ENCODE peak calls at places on chromosome 7, in eight cellular contexts. P is cardiac muscle cell; M is stimulated activated CD4-positive, alpha-beta T cell treated with anti-CD3 and anti-CD28 coated beads, Interleukin-12 subunit alpha, Interleukin-12 subunit beta, amount 100 ng/mL, for 48 hours; Q is effector memory CD4-positive, alpha-beta T cell; U is CD4-positive, alpha-beta T cell; B is NCI-H1105; D is H7; K is MV-4-11. W is an unnamed sample.

GRCh38 chr7:120110169-120110568 is 162.8 kb upstream of the KCND2 start:
- DNase-seq in U (no peak), Q (no peak), D (no peak), M (no peak), P (no peak), B (no peak), K (no peak), W (no peak)

GRCh38 chr7:91286432-91286831 is 22.2 kb downstream of the FZD1 start:
- DNase-seq in U (no peak), P (peak), B (peak), K (no peak), D (no peak), Q (no peak), M (no peak), W (no peak)

GRCh38 chr7:94823952-94824351 is 83.4 kb upstream of the PPP1R9A start:
- DNase-seq in D (no peak), Q (no peak), B (no peak), M (no peak), K (no peak), U (no peak), P (no peak), W (peak)

GRCh38 chr7:145511014-145511413 is 605.6 kb upstream of the CNTNAP2 start:
- DNase-seq in B (no peak), P (no peak), U (no peak), Q (no peak), K (no peak), D (no peak), M (no peak), W (no peak)

GRCh38 chr7:784971-785370 is 47.3 kb upstream of the SUN1 start:
- DNase-seq in Q (no peak), P (no peak), M (no peak), B (no peak), K (no peak), U (no peak), D (no peak), W (no peak)

GRCh38 chr7:53015463-53015862 is 20.0 kb upstream of the POM121L12 start:
- DNase-seq in D (no peak), Q (no peak), B (no peak), K (no peak), U (no peak), M (no peak), P (no peak), W (no peak)

GRCh38 chr7:74078461-74078860 is 5.1 kb upstream of the LIMK1 start:
- DNase-seq in P (no peak), U (no peak), M (no peak), D (peak), Q (no peak), K (no peak), B (no peak), W (no peak)

GRCh38 chr7:1415389-1415990 is 43.8 kb downstream of the MICALL2 start:
- DNase-seq in U (no peak), M (no peak), K (no peak), P (no peak), B (no peak), Q (no peak), D (no peak), W (no peak)

GRCh38 chr7:120725376-120726039 is 132.4 kb downstream of the TSPAN12 start:
- DNase-seq in B (peak), K (no peak), M (no peak), P (peak), D (no peak), U (no peak), Q (no peak), W (no peak)

GRCh38 chr7:133784421-133785045 is 342.6 kb upstream of the LRGUK start:
- DNase-seq in U (no peak), P (no peak), D (no peak), K (no peak), B (no peak), Q (no peak), M (no peak), W (no peak)

GRCh38 chr7:86972072-86972471 is 87.4 kb downstream of the ELAPOR2 start:
- DNase-seq in Q (no peak), D (no peak), M (no peak), P (no peak), K (no peak), U (no peak), B (no peak), W (no peak)

GRCh38 chr7:1459930-1460756 is 873 bp upstream of the MICALL2 start:
- DNase-seq in P (no peak), M (no peak), U (no peak), Q (no peak), K (peak), D (peak), B (no peak), W (peak)

GRCh38 chr7:55573526-55573925 is 1.2 kb upstream of the VOPP1 start:
- DNase-seq in P (no peak), D (no peak), Q (no peak), M (no peak), K (no peak), U (no peak), B (no peak), W (no peak)

GRCh38 chr7:50860174-50860573 is 77.5 kb upstream of the GRB10 start:
- DNase-seq in U (no peak), D (no peak), Q (no peak), M (no peak), B (no peak), P (no peak), K (no peak), W (no peak)

GRCh38 chr7:78777844-78778243 is 675.6 kb downstream of the MAGI2 start:
- DNase-seq in B (no peak), U (no peak), K (no peak), D (no peak), M (no peak), P (no peak), Q (no peak), W (no peak)

GRCh38 chr7:137399827-137400823 is 56.6 kb upstream of the PTN start:
- DNase-seq in B (no peak), K (no peak), Q (no peak), P (peak), U (no peak), M (no peak), D (no peak), W (no peak)

GRCh38 chr7:12979181-12979580 is 291.7 kb downstream of the ARL4A start:
- DNase-seq in P (no peak), D (no peak), U (no peak), K (no peak), B (no peak), M (no peak), Q (no peak), W (no peak)

GRCh38 chr7:12796397-12797136 is 109.1 kb downstream of the ARL4A start:
- DNase-seq in D (no peak), P (no peak), B (no peak), Q (no peak), U (no peak), K (no peak), M (no peak), W (no peak)

GRCh38 chr7:30445770-30446169 is 32.8 kb downstream of the NOD1 start:
- DNase-seq in D (peak), B (no peak), P (no peak), Q (peak), M (peak), K (peak), U (peak), W (peak)

GRCh38 chr7:50496541-50496940 is 46.4 kb upstream of the FIGNL1 start:
- DNase-seq in K (no peak), D (no peak), M (no peak), U (no peak), Q (no peak), P (no peak), B (no peak), W (no peak)

GRCh38 chr7:38316733-38317360 is 43.4 kb upstream of the TARP start:
- DNase-seq in Q (no peak), D (no peak), M (no peak), B (no peak), U (no peak), P (no peak), K (no peak), W (no peak)

GRCh38 chr7:55550010-55550409 is 22.3 kb downstream of the VOPP1 start:
- DNase-seq in M (no peak), Q (no peak), D (no peak), U (no peak), B (peak), P (no peak), K (no peak), W (no peak)

GRCh38 chr7:63953181-63953580 is 45.5 kb upstream of the ZNF722 start:
- DNase-seq in Q (no peak), B (no peak), K (no peak), P (no peak), M (no peak), U (no peak), D (no peak), W (no peak)

GRCh38 chr7:70693690-70694356 is 438.1 kb upstream of the GALNT17 start:
- DNase-seq in K (peak), U (peak), B (peak), M (no peak), D (peak), Q (peak), P (peak), W (peak)

GRCh38 chr7:119996634-119997033 is 276.3 kb upstream of the KCND2 start:
- DNase-seq in Q (no peak), B (no peak), M (no peak), U (no peak), P (no peak), K (no peak), D (no peak), W (no peak)

GRCh38 chr7:103879411-103879810 is 110.0 kb downstream of the RELN start:
- DNase-seq in D (no peak), K (no peak), B (no peak), Q (no peak), P (peak), U (no peak), M (no peak), W (no peak)

GRCh38 chr7:28685291-28685659 is 272.9 kb downstream of the TRIL start:
- DNase-seq in P (no peak), M (no peak), Q (no peak), K (peak), U (no peak), D (no peak), B (no peak), W (peak)

GRCh38 chr7:92790987-92791386 is 45.4 kb downstream of the CDK6 start:
- DNase-seq in U (no peak), K (no peak), Q (no peak), M (no peak), B (no peak), D (no peak), P (no peak), W (no peak)

GRCh38 chr7:156558198-156558597 is 82.4 kb upstream of the RNF32 start:
- DNase-seq in U (no peak), B (no peak), Q (no peak), P (no peak), M (no peak), D (no peak), K (no peak), W (no peak)

GRCh38 chr7:148664319-148664718 is 34.4 kb upstream of the CUL1 start:
- DNase-seq in P (no peak), B (no peak), K (no peak), U (no peak), Q (no peak), M (no peak), D (no peak), W (no peak)

GRCh38 chr7:92973293-92973731 is 136.9 kb upstream of the CDK6 start:
- DNase-seq in U (no peak), D (no peak), B (no peak), Q (no peak), P (no peak), K (no peak), M (no peak), W (no peak)

GRCh38 chr7:22700559-22701002 is 26.4 kb upstream of the IL6 start:
- DNase-seq in M (no peak), P (no peak), D (no peak), K (peak), Q (no peak), B (no peak), U (no peak), W (no peak)

GRCh38 chr7:132511387-132511786 is 64.9 kb downstream of the PLXNA4 start:
- DNase-seq in M (no peak), Q (no peak), D (no peak), B (no peak), K (no peak), P (no peak), U (no peak), W (no peak)

GRCh38 chr7:158759245-158759614 is 54.6 kb upstream of the NCAPG2 start:
- DNase-seq in U (no peak), Q (no peak), D (no peak), B (no peak), M (no peak), K (no peak), P (no peak), W (no peak)

GRCh38 chr7:47428780-47429472 is 153.0 kb downstream of the TNS3 start:
- DNase-seq in M (no peak), U (no peak), K (no peak), D (no peak), Q (no peak), P (no peak), B (no peak), W (no peak)

GRCh38 chr7:153381275-153382119 is 621.9 kb downstream of the ACTR3B start:
- DNase-seq in P (peak), B (peak), U (no peak), K (peak), Q (no peak), D (peak), M (no peak), W (peak)

GRCh38 chr7:12970626-12971025 is 283.2 kb downstream of the ARL4A start:
- DNase-seq in U (no peak), D (no peak), P (no peak), K (no peak), B (no peak), M (no peak), Q (no peak), W (no peak)

GRCh38 chr7:105877736-105878135 is 1.3 kb upstream of the ATXN7L1 start:
- DNase-seq in B (no peak), D (no peak), M (no peak), K (no peak), U (no peak), Q (no peak), P (no peak), W (no peak)

GRCh38 chr7:131057015-131057518 is 270.6 kb upstream of the MKLN1 start:
- DNase-seq in K (peak), M (no peak), P (no peak), Q (no peak), B (no peak), U (no peak), D (no peak), W (no peak)

W was measured in adrenal gland.